ENCODE peak calls at places on chromosomes 1 and 21, in nine cellular contexts. Y is Karpas-422, M is esophagus squamous epithelium, Z is body of pancreas, V is IMR-90, N is OCI-LY7, O is tibial nerve, G is left ventricle myocardium inferior, S is aorta. K is an unnamed sample.

GRCh38 chr1:27045973-27046558 is 33.4 kb upstream of the TENT5B start:
- DNase-seq in O (peak; percentile 61), G (peak; percentile 74), S (peak; percentile 91), M (no peak), Z (peak; percentile 74), N (peak; percentile 67), V (peak; percentile 71), Y (peak; percentile 86), K (peak; percentile 46)

GRCh38 chr1:40313958-40314720 is 2.9 kb downstream of the COL9A2 start:
- DNase-seq in G (no peak), N (peak; percentile 18), Z (no peak), V (no peak), M (no peak), O (no peak), Y (peak; percentile 40), S (no peak), K (no peak)

GRCh38 chr1:66073357-66073756 is 280.7 kb downstream of the PDE4B start:
- DNase-seq in M (no peak), Y (no peak), S (no peak), O (no peak), N (no peak), Z (no peak), V (no peak), G (no peak), K (no peak)

GRCh38 chr1:7755448-7755847 is 15.6 kb upstream of the VAMP3 start:
- DNase-seq in Y (peak; percentile 62), Z (no peak), N (peak; percentile 16), M (no peak), G (no peak), O (no peak), S (no peak), V (peak; percentile 15), K (no peak)

GRCh38 chr1:163055531-163055930 is 13.6 kb upstream of the RGS4 start:
- DNase-seq in Y (no peak), Z (no peak), G (no peak), O (no peak), S (no peak), N (no peak), V (no peak), M (no peak), K (no peak)

GRCh38 chr1:89917353-89917752 is 77.6 kb upstream of the ZNF326 start:
- DNase-seq in M (no peak), S (no peak), N (no peak), V (no peak), Y (no peak), Z (no peak), G (no peak), O (no peak), K (no peak)

GRCh38 chr1:10736623-10737267 is 59.7 kb downstream of the CASZ1 start:
- DNase-seq in Z (peak; percentile 71), N (no peak), Y (no peak), O (no peak), S (no peak), G (no peak), V (no peak), M (no peak), K (no peak)

GRCh38 chr1:220003585-220004299 is 42.6 kb downstream of the EPRS1 start:
- DNase-seq in O (no peak), M (no peak), N (no peak), V (no peak), Y (no peak), Z (no peak), S (no peak), G (no peak), K (no peak)

GRCh38 chr1:53580009-53580400 is 120.8 kb downstream of the DMRTB1 start:
- DNase-seq in N (no peak), M (no peak), Z (no peak), G (no peak), Y (no peak), V (no peak), S (peak; percentile 59), O (no peak), K (no peak)

GRCh38 chr1:205272541-205272940 is 44.8 kb downstream of the TMCC2 start:
- DNase-seq in Y (no peak), O (no peak), N (no peak), G (no peak), M (no peak), V (no peak), Z (no peak), S (no peak), K (no peak)

GRCh38 chr21:23045955-23046354 is 2047.7 kb downstream of the NCAM2 start:
- DNase-seq in S (no peak), Y (no peak), N (no peak), V (no peak), G (no peak), Z (no peak), O (no peak), M (no peak), K (no peak)

GRCh38 chr1:219781491-219781890 is 146.9 kb downstream of the SLC30A10 start:
- DNase-seq in M (no peak), Y (no peak), Z (no peak), O (no peak), S (no peak), G (no peak), V (no peak), N (no peak), K (no peak)

GRCh38 chr1:3372317-3372716 is 82.1 kb upstream of the ARHGEF16 start:
- DNase-seq in V (no peak), Y (no peak), N (no peak), M (no peak), S (no peak), O (no peak), G (no peak), Z (no peak), K (no peak)

GRCh38 chr1:47765236-47765635 is 231.9 kb downstream of the TRABD2B start:
- DNase-seq in M (no peak), Y (no peak), N (no peak), S (peak; percentile 61), V (no peak), O (no peak), G (peak; percentile 58), Z (no peak), K (no peak)
- H3K4me1 ChIP-seq in M (peaks cover 26% of the 10 kb centered on the region), Y (no peaks in the 10 kb centered on the region), N (no peaks in the 10 kb centered on the region), S (no peaks in the 10 kb centered on the region), V (no peaks in the 10 kb centered on the region), O (no peaks in the 10 kb centered on the region), G (peaks cover 65% of the 10 kb centered on the region), Z (peaks cover 20% of the 10 kb centered on the region), K (no peaks in the 10 kb centered on the region)

GRCh38 chr1:58885998-58886397 is 102.2 kb upstream of the JUN start:
- DNase-seq in M (no peak), Z (peak; percentile 52), V (no peak), N (no peak), Y (no peak), S (peak; percentile 86), O (peak; percentile 62), G (peak; percentile 45), K (peak; percentile 21)
- H3K4me3 ChIP-seq in M (no peak overlapping the region), Z (no peak overlapping the region), V (no peak overlapping the region), N (no peak overlapping the region), Y (no peak overlapping the region), S (no peak overlapping the region), O (no peak overlapping the region), G (no peak overlapping the region), K (no peak overlapping the region)

GRCh38 chr1:63642901-63643300 is 49.7 kb downstream of the PGM1 start:
- DNase-seq in G (no peak), V (no peak), M (no peak), Z (no peak), O (no peak), S (no peak), Y (peak; percentile 80), N (no peak), K (no peak)

GRCh38 chr1:63643926-63644325 is 50.7 kb downstream of the PGM1 start:
- DNase-seq in S (no peak), M (no peak), V (no peak), N (no peak), G (peak; percentile 29), Y (no peak), O (no peak), Z (peak; percentile 57), K (no peak)

GRCh38 chr1:63643517-63643916 is 50.3 kb downstream of the PGM1 start:
- DNase-seq in V (no peak), N (no peak), Y (no peak), S (no peak), O (no peak), M (no peak), G (peak; percentile 24), Z (no peak), K (no peak)

GRCh38 chr1:63648689-63649088 is 55.5 kb downstream of the PGM1 start:
- DNase-seq in Z (no peak), N (no peak), Y (no peak), S (no peak), M (no peak), G (no peak), O (no peak), V (no peak), K (no peak)

DNA sequence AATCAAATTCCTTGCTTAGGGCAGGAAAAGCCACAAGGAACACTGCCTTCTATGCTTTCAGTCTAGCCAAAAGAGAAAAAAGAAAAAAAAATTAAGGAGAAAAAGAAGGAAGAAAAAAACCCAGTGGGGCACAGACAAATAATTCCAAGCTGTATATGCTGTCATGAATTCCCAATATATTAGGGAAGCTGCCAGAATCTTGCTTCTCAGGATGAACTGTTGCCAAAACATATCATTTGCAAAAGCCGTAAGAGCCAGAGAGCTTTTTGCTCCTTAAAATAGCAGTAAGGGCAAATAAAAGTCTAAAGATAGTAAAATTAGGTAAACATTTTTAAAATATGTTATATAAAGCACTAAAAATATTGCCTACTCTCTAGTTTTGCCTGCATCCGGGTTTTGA is 52.1 kb downstream of the PGM1 start:
- DNase-seq in Y (no peak), V (peak; percentile 20), Z (no peak), S (no peak), M (no peak), N (no peak), O (no peak), G (no peak), K (no peak)
- H3K4me1 ChIP-seq in Y (peaks cover 17% of the 10 kb centered on the region), V (no peaks in the 10 kb centered on the region), Z (peaks cover 57% of the 10 kb centered on the region), S (no peaks in the 10 kb centered on the region), M (peaks cover 50% of the 10 kb centered on the region), N (no peaks in the 10 kb centered on the region), O (peaks cover 18% of the 10 kb centered on the region), G (peaks cover 41% of the 10 kb centered on the region), K (no peaks in the 10 kb centered on the region)

GRCh38 chr1:210232524-210233215 is at the start of gene SERTAD4:
- DNase-seq in Y (no peak), S (peak; percentile 75), N (no peak), V (no peak), O (peak; percentile 11), M (no peak), Z (no peak), G (peak; percentile 38), K (no peak)
- H3K4me3 ChIP-seq in Y (no peak within 1 kb of the TSS), S (peak within 1 kb of the TSS; percentile 80), N (no peak within 1 kb of the TSS), V (peak within 1 kb of the TSS; percentile 60), O (peak within 1 kb of the TSS; percentile 49), M (peak within 1 kb of the TSS; percentile 91), Z (peak within 1 kb of the TSS; percentile 34), G (peak within 1 kb of the TSS; percentile 82), K (peak within 1 kb of the TSS; percentile 19)

K was measured in CD4-positive, alpha-beta memory T cell.